ENCODE peak calls at places on chromosome 3, in five cellular contexts. X is astrocyte, A is cardiac muscle cell, P is cardiac fibroblast, L is adrenal gland. R is an unnamed sample.

GRCh38 chr3:121817753-121818152 is 17.1 kb downstream of the IQCB1 start:
- DNase-seq in X (no peak), A (no peak), P (no peak), L (no peak), R (peak)

GRCh38 chr3:185796431-185797107 is 28.3 kb downstream of the IGF2BP2 start:
- DNase-seq in X (peak), A (peak), P (peak), L (peak), R (peak)

GRCh38 chr3:133927543-133928066 is 31.9 kb upstream of the RAB6B start:
- DNase-seq in X (no peak), A (peak), P (peak), L (peak), R (no peak)

GRCh38 chr3:150544726-150545125 is 1.6 kb downstream of the SERP1 start:
- DNase-seq in X (peak), A (peak), P (peak), L (no peak), R (peak)

GRCh38 chr3:117016359-117016758 is 306.8 kb downstream of the TUSC7 start:
- DNase-seq in X (no peak), A (no peak), P (no peak), L (no peak), R (no peak)

GRCh38 chr3:48418651-48419050 is 11.2 kb downstream of the PLXNB1 start:
- DNase-seq in X (no peak), A (no peak), P (no peak), L (no peak), R (no peak)

GRCh38 chr3:12363397-12364195 is 74.7 kb downstream of the PPARG start:
- DNase-seq in X (peak), A (peak), P (no peak), L (no peak), R (peak)

GRCh38 chr3:182920515-182921084 is 59.7 kb downstream of the DCUN1D1 start:
- DNase-seq in X (peak), A (no peak), P (peak), L (peak), R (no peak)

GRCh38 chr3:129505341-129505740 is 23.1 kb upstream of the RHO start:
- DNase-seq in X (no peak), A (no peak), P (no peak), L (no peak), R (no peak)

GRCh38 chr3:194396897-194397756 is 1.9 kb downstream of the GP5 start:
- DNase-seq in X (peak), A (peak), P (no peak), L (no peak), R (peak)

GRCh38 chr3:123421353-123422174 is 27.3 kb downstream of the ADCY5 start:
- DNase-seq in X (peak), A (peak), P (peak), L (peak), R (peak)

GRCh38 chr3:190012314-190012782 is 108.3 kb downstream of the P3H2 start:
- DNase-seq in X (peak), A (peak), P (peak), L (no peak), R (peak)

GRCh38 chr3:77066829-77067228 is 26.9 kb downstream of the ROBO2 start:
- DNase-seq in X (no peak), A (no peak), P (no peak), L (no peak), R (no peak)

GRCh38 chr3:171178714-171179113 is 152.2 kb upstream of the SLC2A2 start:
- DNase-seq in X (no peak), A (no peak), P (no peak), L (no peak), R (no peak)

GRCh38 chr3:156010829-156011228 is 109.5 kb upstream of the KCNAB1 start:
- DNase-seq in X (no peak), A (peak), P (peak), L (peak), R (no peak)

GRCh38 chr3:14157951-14158350 is 20.4 kb downstream of the XPC start:
- DNase-seq in X (no peak), A (no peak), P (no peak), L (no peak), R (no peak)

GRCh38 chr3:129950318-129951046 is 24.0 kb upstream of the TRH start:
- DNase-seq in X (no peak), A (no peak), P (no peak), L (peak), R (no peak)

GRCh38 chr3:45537596-45537959 is 57.0 kb upstream of the LIMD1 start:
- DNase-seq in X (no peak), A (no peak), P (no peak), L (no peak), R (no peak)

GRCh38 chr3:101466465-101467309 is 46.3 kb downstream of the SENP7 start:
- DNase-seq in X (no peak), A (peak), P (no peak), L (peak), R (no peak)

GRCh38 chr3:12395349-12396012 is 88.8 kb upstream of the TSEN2 start:
- DNase-seq in X (no peak), A (no peak), P (no peak), L (no peak), R (peak)

GRCh38 chr3:171028025-171028778 is 1.7 kb upstream of the SLC2A2 start:
- DNase-seq in X (peak), A (peak), P (peak), L (peak), R (peak)

GRCh38 chr3:97029972-97030371 is 215.6 kb downstream of the EPHA6 start:
- DNase-seq in X (no peak), A (no peak), P (no peak), L (no peak), R (no peak)

GRCh38 chr3:9045399-9045798 is 82.1 kb upstream of the RAD18 start:
- DNase-seq in X (no peak), A (no peak), P (no peak), L (no peak), R (no peak)

GRCh38 chr3:9043063-9043462 is 79.8 kb upstream of the RAD18 start:
- DNase-seq in X (no peak), A (no peak), P (no peak), L (no peak), R (no peak)

DNA sequence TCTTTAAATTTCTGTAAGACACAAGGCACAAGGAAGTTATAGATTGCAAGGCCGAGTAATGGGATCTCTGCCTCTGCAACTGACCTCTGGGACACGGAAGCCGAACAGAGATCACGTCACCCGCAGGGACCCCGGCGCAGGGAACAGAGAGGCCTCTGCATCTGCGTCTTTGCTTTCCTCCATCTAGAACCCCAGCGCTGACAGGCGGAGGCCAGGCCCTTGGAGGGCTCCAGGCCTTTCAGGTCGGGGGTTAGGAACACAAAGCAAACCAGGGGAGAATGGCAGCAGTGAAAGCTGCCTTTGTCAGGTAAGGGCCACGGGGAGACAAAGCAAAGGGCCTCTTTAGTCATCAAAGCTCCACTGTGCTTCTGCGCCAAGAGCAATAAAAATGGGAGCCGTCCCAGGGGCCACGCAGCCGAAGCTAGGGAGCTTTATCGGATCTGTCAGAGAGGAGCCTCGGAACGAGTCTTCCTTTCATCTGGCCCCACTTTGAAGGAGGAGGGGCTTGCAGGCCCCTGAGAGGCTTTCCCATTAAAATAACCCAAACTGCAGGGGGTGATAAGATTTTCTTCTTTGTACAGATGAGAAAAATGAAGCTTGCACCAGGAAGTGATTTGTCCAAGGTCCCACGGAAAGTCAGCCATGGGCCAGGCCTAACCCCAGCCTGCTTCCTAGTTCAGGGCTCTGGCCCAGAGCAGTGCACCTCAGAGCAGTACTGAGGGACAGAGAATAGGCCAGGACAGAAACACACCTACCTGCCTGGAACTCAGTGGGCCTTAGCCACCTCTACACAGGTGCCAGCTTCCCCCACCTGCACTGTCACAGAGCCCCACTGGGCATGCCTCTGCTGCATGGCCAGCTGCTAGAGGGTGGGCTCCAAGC is 84.4 kb upstream of the RAD18 start:
- DNase-seq in X (no peak), A (no peak), P (no peak), L (no peak), R (no peak)
- TF ChIP-seq CTCF in X (no peak), A (no peak), P (no peak), L (no peak), R (no peak)

DNA sequence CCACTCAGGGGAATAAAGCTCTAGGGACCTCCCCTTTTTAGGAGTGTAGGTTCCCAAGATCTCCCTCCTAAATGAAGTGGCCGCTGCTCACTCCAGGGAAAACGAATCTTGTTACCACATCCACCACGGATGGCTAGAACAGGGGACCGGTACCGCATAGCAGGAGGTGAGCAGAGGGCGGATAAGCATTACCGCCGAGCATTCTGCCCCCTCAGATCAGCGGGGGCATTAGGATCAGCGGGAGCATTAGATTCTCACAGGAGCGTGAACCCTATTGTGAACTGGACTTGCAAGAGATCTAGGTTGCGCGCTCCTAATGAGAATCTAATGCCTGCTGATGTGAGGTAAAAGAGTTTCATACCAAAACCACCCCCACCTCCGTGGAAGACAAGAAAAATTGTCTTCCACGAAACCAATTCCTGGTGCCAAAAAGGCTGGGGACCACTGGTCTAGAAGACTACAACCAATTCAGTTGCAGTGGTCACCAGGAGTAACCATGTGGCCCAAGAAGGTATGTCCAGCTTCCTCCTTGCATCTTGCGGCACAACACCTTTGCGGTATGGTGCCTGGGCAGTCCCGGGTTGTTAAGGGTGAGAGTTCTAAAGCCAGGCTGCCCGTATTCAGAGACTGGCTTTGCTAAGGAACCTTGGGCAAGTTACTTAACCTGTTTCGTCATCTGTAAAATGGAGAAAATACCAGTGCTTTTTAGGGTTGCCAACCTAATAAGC is 1.1 kb upstream of the SS18L2 start:
- DNase-seq in X (no peak), A (no peak), P (no peak), L (no peak), R (no peak)
- H3K4me3 ChIP-seq in X (no peak), A (no peak), P (no peak), L (no peak), R (no peak)

GRCh38 chr3:163132111-163132510 is 1635.5 kb downstream of the OTOL1 start:
- DNase-seq in X (no peak), A (no peak), P (no peak), L (no peak), R (no peak)

GRCh38 chr3:163126115-163126514 is 1629.5 kb downstream of the OTOL1 start:
- DNase-seq in X (no peak), A (no peak), P (no peak), L (no peak), R (no peak)

DNA sequence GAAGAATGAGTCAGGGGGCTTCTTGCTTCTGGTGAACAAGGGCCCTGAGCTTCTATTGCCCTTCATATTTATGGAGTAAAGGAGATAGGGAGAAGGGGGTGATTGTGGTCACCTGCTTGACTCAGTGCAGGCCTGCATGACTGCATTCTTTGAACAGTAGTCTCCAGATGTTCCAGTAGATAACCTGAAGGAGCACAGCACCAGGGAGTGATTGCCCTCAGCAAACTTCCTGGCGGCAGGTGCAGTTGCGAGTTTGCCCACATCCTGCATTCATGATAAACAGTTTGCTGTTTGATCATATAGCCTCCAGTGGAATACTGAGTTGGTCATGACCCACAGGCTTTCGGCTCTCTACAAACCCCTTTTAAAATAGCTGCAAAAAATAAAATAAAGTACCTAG is 1632.7 kb downstream of the OTOL1 start:
- DNase-seq in X (no peak), A (no peak), P (no peak), L (no peak), R (no peak)
- TF ChIP-seq CTCF in X (no peak), A (no peak), P (no peak), L (no peak), R (no peak)

DNA sequence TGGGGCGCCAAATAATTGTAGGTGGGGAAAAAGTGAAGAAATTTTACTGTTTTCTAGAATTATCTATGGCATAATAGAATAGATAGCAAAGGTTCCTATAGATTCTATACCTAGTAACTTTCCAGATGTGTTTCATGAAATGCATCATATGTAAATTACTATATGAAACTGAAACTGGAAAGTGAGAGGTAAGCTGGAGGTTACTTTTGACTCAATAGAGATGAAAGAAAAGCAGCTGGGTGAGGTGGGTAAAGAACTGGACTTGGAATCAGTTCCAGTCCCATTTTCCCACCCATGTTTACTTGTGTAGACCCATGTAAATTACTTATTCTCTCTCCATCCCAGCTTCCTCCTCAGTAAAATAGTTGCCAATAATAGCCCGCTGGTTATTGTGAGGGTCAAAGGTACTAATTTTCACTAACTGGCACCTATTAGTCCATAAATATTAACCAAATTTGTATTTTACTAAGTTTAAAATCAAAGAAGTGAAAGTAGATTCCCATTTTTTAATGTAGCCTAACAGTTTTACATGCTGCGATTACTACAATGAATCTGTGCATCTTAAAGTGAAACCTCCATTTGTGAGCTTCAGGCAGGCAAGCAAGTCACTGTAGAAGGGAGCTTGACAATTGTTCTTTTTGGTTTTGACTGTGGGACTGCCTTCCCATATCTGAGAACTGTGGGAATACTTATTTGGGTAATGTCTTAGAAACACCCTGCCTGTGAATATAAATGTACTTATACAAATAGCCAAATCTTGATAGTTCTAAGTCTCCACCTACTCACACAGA is 312.1 kb downstream of the SLC9A9 start:
- DNase-seq in X (no peak), A (peak), P (no peak), L (no peak), R (peak)
- H3K4me3 ChIP-seq in X (no peak), A (no peak), P (no peak), L (no peak), R (no peak)

GRCh38 chr3:36060950-36061349 is 319.4 kb upstream of the STAC start:
- DNase-seq in X (peak), A (no peak), P (no peak), L (no peak), R (no peak)

GRCh38 chr3:36063992-36064391 is 316.3 kb upstream of the STAC start:
- DNase-seq in X (peak), A (no peak), P (no peak), L (no peak), R (no peak)

GRCh38 chr3:36058404-36059035 is 321.8 kb upstream of the STAC start:
- DNase-seq in X (no peak), A (no peak), P (no peak), L (no peak), R (no peak)
- TF ChIP-seq CTCF in X (no peak), A (no peak), P (no peak), L (no peak), R (no peak)

GRCh38 chr3:169965562-169965961 is 1.0 kb upstream of the SEC62 start:
- DNase-seq in X (no peak), A (no peak), P (no peak), L (no peak), R (no peak)

GRCh38 chr3:169966086-169966950 is at the start of gene SEC62:
- DNase-seq in X (peak), A (peak), P (peak), L (peak), R (peak)

GRCh38 chr3:169969696-169970095 is 3.1 kb downstream of the SEC62 start:
- DNase-seq in X (no peak), A (no peak), P (no peak), L (no peak), R (no peak)

GRCh38 chr3:169966951-169967915 is 626 bp downstream of the SEC62 start:
- DNase-seq in X (peak), A (peak), P (peak), L (peak), R (peak)

DNA sequence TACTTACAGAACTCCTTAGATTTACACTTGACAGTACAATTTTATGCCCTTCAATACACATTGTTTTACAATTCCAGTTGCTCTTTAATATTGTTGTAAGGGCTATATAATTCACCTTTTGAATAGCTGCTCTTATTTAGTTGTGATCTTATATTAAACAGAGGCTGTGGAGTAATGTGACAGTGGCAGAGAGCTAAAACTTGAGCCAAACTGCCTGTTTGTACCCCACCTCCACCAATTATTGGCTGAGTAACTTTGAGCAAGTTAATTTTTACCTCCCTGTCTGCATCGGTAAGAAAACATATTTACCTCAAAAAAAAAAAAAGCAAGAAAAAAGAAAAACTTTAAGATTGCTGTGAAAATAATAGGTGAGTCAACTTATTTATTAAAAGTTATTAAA is 1.6 kb downstream of the SEC62 start:
- DNase-seq in X (no peak), A (no peak), P (no peak), L (no peak), R (no peak)
- H3K4me3 ChIP-seq in X (peak), A (peak), P (no peak), L (no peak), R (peak)

DNA sequence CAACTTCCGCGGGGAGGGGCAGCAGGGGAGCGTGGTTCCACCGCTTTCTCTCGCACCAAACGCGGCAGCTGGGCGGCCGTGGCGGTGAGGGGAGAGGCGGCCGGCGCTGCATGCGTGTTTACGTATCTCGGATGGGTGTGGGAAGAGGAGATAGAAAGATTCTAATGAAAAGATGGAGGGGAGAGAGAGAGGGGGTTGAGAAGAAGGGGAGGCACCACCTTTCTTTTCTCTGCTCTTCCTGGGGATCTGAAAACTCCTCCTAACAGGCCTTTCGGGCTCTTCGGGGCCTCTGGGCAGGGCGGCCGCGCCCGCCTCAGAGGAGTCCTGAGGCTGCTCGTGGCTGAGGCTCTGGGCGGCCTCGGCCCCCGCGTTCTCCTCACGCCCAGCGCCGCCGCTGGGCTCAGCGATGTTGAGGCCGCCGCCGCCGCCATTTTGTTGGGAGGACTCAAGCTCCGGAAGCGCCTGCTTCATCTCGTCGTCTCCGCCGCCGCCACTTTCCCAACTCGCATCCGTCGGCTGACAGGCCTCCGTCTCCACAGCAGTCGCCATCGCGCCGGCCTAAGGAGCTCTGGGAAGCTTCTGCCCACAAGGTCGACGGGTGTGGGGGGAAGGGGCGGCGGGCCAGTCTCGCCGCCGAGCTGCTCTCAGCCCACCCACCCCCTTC is 475 bp downstream of the TASOR start:
- DNase-seq in X (peak), A (peak), P (peak), L (peak), R (peak)
- TF ChIP-seq CTCF in X (no peak), A (no peak), P (peak), L (peak), R (peak)

GRCh38 chr3:31539275-31539674 is 6.5 kb downstream of the STT3B start:
- DNase-seq in X (no peak), A (no peak), P (no peak), L (no peak), R (no peak)

GRCh38 chr3:31542246-31542645 is 9.5 kb downstream of the STT3B start:
- DNase-seq in X (no peak), A (no peak), P (no peak), L (no peak), R (no peak)

GRCh38 chr3:31543375-31543774 is 10.7 kb downstream of the STT3B start:
- DNase-seq in X (no peak), A (peak), P (peak), L (no peak), R (peak)

GRCh38 chr3:31544634-31545033 is 11.9 kb downstream of the STT3B start:
- DNase-seq in X (no peak), A (peak), P (peak), L (peak), R (peak)

GRCh38 chr3:31541102-31541501 is 8.4 kb downstream of the STT3B start:
- DNase-seq in X (no peak), A (no peak), P (no peak), L (no peak), R (no peak)
- H3K4me3 ChIP-seq in X (no peak), A (no peak), P (no peak), L (no peak), R (no peak)